ENCODE peak calls at places on chromosomes 6 and 20, in seven cellular contexts. X is Peyer's patch, C is left ventricle myocardium inferior, S is uterus, Y is body of pancreas, N is small intestine, O is breast epithelium. F is an unnamed sample.

GRCh38 chr6:30100585-30101422 is 12.1 kb downstream of the TRIM31 start:
- DNase-seq in X (peak), C (peak), S (peak), Y (peak), N (peak), O (peak), F (no peak)

GRCh38 chr6:39804666-39805065 is 12.5 kb downstream of the DAAM2 start:
- DNase-seq in X (no peak), C (no peak), S (no peak), Y (no peak), N (no peak), O (no peak), F (no peak)

GRCh38 chr20:17941826-17942196 is 26.8 kb downstream of the SNX5 start:
- DNase-seq in X (no peak), C (no peak), S (no peak), Y (no peak), N (no peak), O (no peak), F (no peak)

GRCh38 chr20:57661201-57662027 is 41.2 kb upstream of the ZBP1 start:
- DNase-seq in X (peak), C (peak), S (peak), Y (peak), N (no peak), O (peak), F (no peak)

GRCh38 chr6:155524249-155524651 is 68.6 kb upstream of the NOX3 start:
- DNase-seq in X (no peak), C (no peak), S (no peak), Y (no peak), N (no peak), O (no peak), F (no peak)

GRCh38 chr6:33419580-33420492 is at the start of gene SYNGAP1:
- DNase-seq in X (no peak), C (peak), S (peak), Y (peak), N (no peak), O (no peak), F (no peak)

GRCh38 chr6:24500683-24501082 is 5.9 kb downstream of the ALDH5A1 start:
- DNase-seq in X (no peak), C (no peak), S (no peak), Y (no peak), N (no peak), O (no peak), F (no peak)

GRCh38 chr20:52577696-52578095 is 386.1 kb upstream of the ZFP64 start:
- DNase-seq in X (no peak), C (no peak), S (no peak), Y (no peak), N (no peak), O (no peak), F (no peak)

GRCh38 chr20:25399038-25399430 is 8.4 kb upstream of the ABHD12 start:
- DNase-seq in X (no peak), C (no peak), S (peak), Y (peak), N (peak), O (peak), F (no peak)

GRCh38 chr6:75208564-75209431 is 2.9 kb upstream of the COL12A1 start:
- DNase-seq in X (peak), C (peak), S (peak), Y (peak), N (peak), O (peak), F (no peak)

GRCh38 chr6:77447254-77447653 is 16.0 kb downstream of the HTR1B start:
- DNase-seq in X (no peak), C (no peak), S (no peak), Y (no peak), N (no peak), O (no peak), F (no peak)

GRCh38 chr20:61896058-61896961 is 169.4 kb downstream of the TAF4 start:
- DNase-seq in X (no peak), C (peak), S (no peak), Y (peak), N (peak), O (no peak), F (no peak)

GRCh38 chr6:56906752-56907151 is 48.2 kb upstream of the BEND6 start:
- DNase-seq in X (no peak), C (no peak), S (no peak), Y (no peak), N (no peak), O (no peak), F (no peak)

GRCh38 chr6:63100066-63100465 is 111.2 kb upstream of the FKBP1C start:
- DNase-seq in X (no peak), C (no peak), S (no peak), Y (no peak), N (no peak), O (no peak), F (no peak)

GRCh38 chr6:56490994-56491393 is 151.7 kb downstream of the DST start:
- DNase-seq in X (no peak), C (no peak), S (no peak), Y (no peak), N (no peak), O (no peak), F (no peak)

GRCh38 chr6:72619883-72620696 is 1.8 kb upstream of the KCNQ5 start:
- DNase-seq in X (no peak), C (peak), S (no peak), Y (peak), N (peak), O (no peak), F (no peak)

GRCh38 chr6:72622094-72622540 is 253 bp downstream of the KCNQ5 start:
- DNase-seq in X (no peak), C (no peak), S (no peak), Y (peak), N (no peak), O (no peak), F (no peak)

GRCh38 chr6:72620866-72621242 is 1.0 kb upstream of the KCNQ5 start:
- DNase-seq in X (no peak), C (no peak), S (no peak), Y (peak), N (no peak), O (no peak), F (no peak)

GRCh38 chr6:72623808-72624207 is 1.9 kb downstream of the KCNQ5 start:
- DNase-seq in X (no peak), C (no peak), S (no peak), Y (no peak), N (no peak), O (no peak), F (no peak)

GRCh38 chr6:72621243-72622093 is at the start of gene KCNQ5:
- DNase-seq in X (no peak), C (no peak), S (no peak), Y (no peak), N (no peak), O (no peak), F (no peak)
- H3K27ac ChIP-seq in X (no peak), C (no peak), S (no peak), Y (no peak), N (no peak), O (no peak), F (no peak)

DNA sequence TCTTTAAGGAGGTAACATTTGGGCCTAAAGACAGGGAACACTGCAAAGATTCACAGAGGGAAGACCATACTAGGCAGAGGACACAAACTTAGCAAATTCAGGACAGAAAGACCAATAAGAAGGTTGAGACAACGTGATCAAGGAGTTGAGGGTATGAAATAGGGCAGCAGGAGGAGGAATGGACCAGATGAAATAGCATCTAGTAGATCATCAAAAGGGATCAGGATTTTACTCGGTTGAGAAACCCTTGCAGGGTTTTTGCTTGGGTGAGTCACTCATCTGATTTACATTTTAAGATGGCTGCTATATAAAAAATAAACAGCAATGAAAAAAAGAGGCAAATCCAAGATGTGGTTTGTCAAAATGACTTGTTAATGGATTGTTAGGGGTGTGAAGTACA is 4.7 kb downstream of the BCLAF1 start:
- DNase-seq in X (no peak), C (no peak), S (no peak), Y (no peak), N (no peak), O (no peak), F (no peak)
- H3K27ac ChIP-seq in X (no peak), C (no peak), S (no peak), Y (no peak), N (no peak), O (peak), F (no peak)

DNA sequence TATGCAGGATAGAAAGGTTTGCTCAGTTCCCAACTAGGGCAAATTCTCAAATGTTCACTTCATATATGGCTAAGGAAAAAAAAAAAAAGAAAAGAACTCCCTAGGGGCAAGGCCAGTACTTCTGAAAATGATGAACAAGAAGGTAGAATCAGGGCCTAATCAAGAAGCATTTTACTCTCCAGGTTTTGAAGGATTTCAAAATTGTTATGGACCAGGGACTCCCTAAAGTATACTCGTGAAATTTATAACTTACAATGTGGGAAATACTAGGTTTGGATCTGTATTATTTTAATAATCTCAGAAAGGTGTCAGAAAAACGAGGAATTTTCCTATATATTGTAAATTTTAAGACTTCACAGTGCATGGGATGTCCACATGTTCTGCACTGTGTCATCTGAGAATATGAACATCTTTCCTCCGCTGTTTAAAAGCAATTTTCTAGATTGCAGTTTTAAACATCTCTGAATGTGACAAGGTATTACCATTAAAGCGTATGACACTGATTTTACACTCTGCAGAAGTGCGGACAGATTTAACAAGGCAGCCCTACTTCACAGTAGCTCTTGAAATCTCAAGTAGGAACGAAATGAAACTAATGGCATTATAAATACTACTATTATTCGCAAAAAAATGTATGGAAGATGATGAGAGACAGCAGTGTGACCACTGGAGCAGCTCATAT is 14.0 kb downstream of the PLAGL1 start:
- DNase-seq in X (no peak), C (no peak), S (no peak), Y (no peak), N (no peak), O (no peak), F (no peak)
- H3K27ac ChIP-seq in X (no peak), C (no peak), S (no peak), Y (no peak), N (no peak), O (no peak), F (no peak)

GRCh38 chr20:33830371-33830770 is 19.2 kb downstream of the CHMP4B start:
- DNase-seq in X (no peak), C (no peak), S (no peak), Y (no peak), N (no peak), O (no peak), F (no peak)

GRCh38 chr20:33835773-33836172 is 24.6 kb downstream of the CHMP4B start:
- DNase-seq in X (no peak), C (no peak), S (peak), Y (no peak), N (no peak), O (no peak), F (no peak)

GRCh38 chr20:33828912-33829560 is 17.9 kb downstream of the CHMP4B start:
- DNase-seq in X (no peak), C (no peak), S (no peak), Y (peak), N (no peak), O (no peak), F (no peak)

GRCh38 chr20:33829636-33830035 is 18.5 kb downstream of the CHMP4B start:
- DNase-seq in X (no peak), C (no peak), S (no peak), Y (no peak), N (no peak), O (no peak), F (no peak)

DNA sequence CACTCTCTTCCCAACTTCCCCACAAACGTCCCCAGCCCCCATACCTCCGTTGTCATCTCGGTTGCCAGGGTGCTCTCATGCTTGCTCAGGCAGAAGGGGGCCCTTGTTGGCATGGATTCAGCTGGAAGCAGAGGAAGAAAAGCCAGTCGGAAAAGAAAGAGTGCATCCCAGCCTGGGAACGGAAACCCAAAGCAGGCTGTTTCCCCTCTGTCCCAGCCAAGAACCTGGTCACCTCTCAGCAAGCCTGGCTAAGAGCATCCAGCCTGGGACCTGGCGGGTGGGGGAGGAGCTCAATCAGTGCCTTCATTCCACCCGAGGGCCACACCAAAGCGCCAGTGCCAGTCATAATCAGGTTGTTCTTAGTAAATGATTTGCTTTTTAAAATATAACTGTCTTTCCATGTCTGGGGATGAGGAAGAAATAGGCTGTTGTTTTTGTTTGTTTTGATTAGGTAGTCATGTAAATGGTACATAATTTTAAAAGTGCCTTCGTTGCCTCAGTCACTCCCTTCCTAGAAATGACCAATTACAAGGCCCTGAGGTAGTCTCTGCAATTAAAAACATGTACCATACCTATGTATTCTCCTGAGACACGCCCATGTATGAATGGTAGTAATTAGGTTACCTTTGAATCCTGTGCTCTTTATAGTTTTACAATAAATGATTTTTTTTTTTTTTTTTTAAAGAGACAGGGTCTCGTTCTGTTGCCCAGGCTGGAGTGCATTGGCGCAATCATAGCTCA is 21.1 kb downstream of the CHMP4B start:
- DNase-seq in X (peak), C (no peak), S (no peak), Y (peak), N (peak), O (no peak), F (no peak)
- H3K27ac ChIP-seq in X (peak), C (peak), S (peak), Y (no peak), N (peak), O (peak), F (no peak)